ENCODE peak calls at places on chromosomes 1 and 21, in seven cellular contexts. G is progenitor cell of endocrine pancreas; I is T-helper 2 cell; H is small intestine; N is renal cortical epithelial cell; F is neuronal stem cell; K is stimulated activated CD4-positive, alpha-beta T cell treated with anti-CD3 and anti-CD28 coated beads, Interleukin-15, amount 100 ng/mL, for 1 hour. O is an unnamed sample.

GRCh38 chr1:6423321-6423999 is 1.1 kb upstream of the ESPN start:
- DNase-seq in N (peak; percentile 69), K (peak; percentile 66), H (peak; percentile 74), F (no peak), G (peak; percentile 70), I (peak; percentile 43), O (no peak)

GRCh38 chr1:151009206-151009587 is 948 bp downstream of the PRUNE1 start:
- DNase-seq in N (peak; percentile 62), G (no peak), F (no peak), I (no peak), H (no peak), K (no peak), O (no peak)

GRCh38 chr1:75908717-75909152 is 23.5 kb downstream of the ASB17 start:
- DNase-seq in N (peak; percentile 62), F (peak; percentile 38), H (no peak), G (no peak), K (no peak), I (no peak), O (no peak)

GRCh38 chr1:9881838-9882249 is 28.2 kb downstream of the CTNNBIP1 start:
- DNase-seq in G (no peak), I (no peak), N (peak; percentile 81), H (no peak), K (no peak), F (no peak), O (no peak)

GRCh38 chr1:65992160-65993046 is 199.7 kb downstream of the PDE4B start:
- DNase-seq in H (no peak), G (no peak), K (no peak), N (no peak), F (no peak), I (no peak), O (no peak)

GRCh38 chr1:210099921-210100320 is 132.7 kb upstream of the SERTAD4 start:
- DNase-seq in F (no peak), I (no peak), K (no peak), G (no peak), N (no peak), H (no peak), O (no peak)

GRCh38 chr1:212677136-212677535 is 22.5 kb downstream of the BATF3 start:
- DNase-seq in H (no peak), F (no peak), G (no peak), K (no peak), I (no peak), N (no peak), O (no peak)

GRCh38 chr1:54375331-54376084 is 30.7 kb downstream of the SSBP3 start:
- DNase-seq in G (no peak), F (no peak), N (no peak), I (no peak), K (no peak), H (no peak), O (no peak)

GRCh38 chr1:169809370-169810095 is 14.8 kb upstream of the METTL18 start:
- DNase-seq in K (no peak), I (no peak), N (peak; percentile 42), F (no peak), G (no peak), H (peak; percentile 38), O (no peak)

GRCh38 chr1:36408479-36408878 is 10.8 kb upstream of the LSM10 start:
- DNase-seq in H (no peak), G (no peak), I (no peak), K (no peak), N (peak; percentile 58), F (no peak), O (no peak)

GRCh38 chr1:95139039-95139438 is 21.9 kb downstream of the TLCD4 start:
- DNase-seq in N (peak; percentile 22), F (no peak), G (no peak), H (no peak), K (no peak), I (no peak), O (no peak)

GRCh38 chr1:154405762-154406571 is 824 bp downstream of the IL6R start:
- DNase-seq in G (peak; percentile 41), K (peak; percentile 56), N (no peak), I (peak; percentile 24), F (peak; percentile 24), H (peak; percentile 68), O (no peak)

GRCh38 chr1:31397360-31398095 is 15.5 kb upstream of the SERINC2 start:
- DNase-seq in H (no peak), K (no peak), N (no peak), G (no peak), I (no peak), F (no peak), O (peak; percentile 37)

GRCh38 chr21:31710586-31710985 is 21.3 kb downstream of the SCAF4 start:
- DNase-seq in K (no peak), I (no peak), G (no peak), F (no peak), N (no peak), H (no peak), O (no peak)

GRCh38 chr1:154864189-154864985 is 5.7 kb downstream of the KCNN3 start:
- DNase-seq in H (no peak), F (no peak), K (no peak), G (no peak), N (no peak), I (no peak), O (no peak)